ENCODE peak calls at places on chromosome 13, in five cellular contexts. B is tibial artery, C is endodermal cell, P is GM23248, A is Peyer's patch. W is an unnamed sample.

GRCh38 chr13:77079902-77080413 is 53.0 kb upstream of the FBXL3 start:
- DNase-seq in B (no peak), C (no peak), P (no peak), A (no peak), W (no peak)

GRCh38 chr13:20833900-20834679 is 60.3 kb upstream of the EEF1AKMT1 start:
- DNase-seq in B (no peak), C (no peak), P (no peak), A (no peak), W (no peak)

GRCh38 chr13:30049692-30050091 is 199.3 kb upstream of the UBL3 start:
- DNase-seq in B (no peak), C (no peak), P (peak; percentile 39), A (no peak), W (no peak)

GRCh38 chr13:65907656-65908441 is 1322.3 kb downstream of the PCDH9 start:
- DNase-seq in B (no peak), C (no peak), P (no peak), A (no peak), W (no peak)

GRCh38 chr13:66558511-66558910 is 671.6 kb downstream of the PCDH9 start:
- DNase-seq in B (no peak), C (no peak), P (no peak), A (no peak), W (no peak)

GRCh38 chr13:43301341-43301969 is 278.1 kb downstream of the DNAJC15 start:
- DNase-seq in B (no peak), C (no peak), P (peak; percentile 53), A (no peak), W (no peak)

GRCh38 chr13:102089177-102089576 is 312.7 kb downstream of the FGF14 start:
- DNase-seq in B (no peak), C (no peak), P (peak; percentile 44), A (no peak), W (no peak)

GRCh38 chr13:87674143-87674772 is 3.1 kb downstream of the SLITRK5 start:
- DNase-seq in B (no peak), C (peak; percentile 55), P (no peak), A (no peak), W (no peak)

GRCh38 chr13:101681834-101682233 is 229.4 kb downstream of the ITGBL1 start:
- DNase-seq in B (no peak), C (no peak), P (peak; percentile 41), A (no peak), W (no peak)

GRCh38 chr13:70994204-70994603 is 872.8 kb downstream of the DACH1 start:
- DNase-seq in B (no peak), C (no peak), P (no peak), A (no peak), W (no peak)

GRCh38 chr13:80116107-80116506 is 224.8 kb downstream of the SPRY2 start:
- DNase-seq in B (no peak), C (no peak), P (peak; percentile 87), A (no peak), W (no peak)

GRCh38 chr13:73096173-73097117 is 37.6 kb downstream of the KLF5 start:
- DNase-seq in B (no peak), C (no peak), P (no peak), A (no peak), W (no peak)

GRCh38 chr13:25727250-25727649 is 324.6 kb downstream of the SHISA2 start:
- DNase-seq in B (no peak), C (no peak), P (no peak), A (no peak), W (no peak)

GRCh38 chr13:90675129-90675528 is 672.4 kb upstream of the MIR17HG start:
- DNase-seq in B (no peak), C (no peak), P (no peak), A (no peak), W (no peak)
- H3K27ac ChIP-seq in B (no peak overlapping the region), C (peak overlapping the region; percentile 33), P (no peak overlapping the region), A (no peak overlapping the region), W (no peak overlapping the region)

GRCh38 chr13:48489003-48489402 is 43.9 kb downstream of the RCBTB2 start:
- DNase-seq in B (no peak), C (no peak), P (no peak), A (no peak), W (no peak)
- H3K4me1 ChIP-seq in B (no peaks in the 10 kb centered on the region), C (no peaks in the 10 kb centered on the region), P (peaks cover 17% of the 10 kb centered on the region), A (peaks cover 5% of the 10 kb centered on the region), W (peaks cover 3% of the 10 kb centered on the region)

GRCh38 chr13:83882626-83882959 is 319 bp upstream of the SLITRK1 start:
- DNase-seq in B (no peak), C (no peak), P (no peak), A (no peak), W (no peak)
- H3K4me3 ChIP-seq in B (no peak overlapping the region), C (peak overlapping the region; percentile 76), P (no peak overlapping the region), A (no peak overlapping the region), W (no peak overlapping the region)

GRCh38 chr13:41847216-41847615 is 113.7 kb downstream of the VWA8 start:
- DNase-seq in B (no peak), C (no peak), P (no peak), A (no peak), W (no peak)

DNA sequence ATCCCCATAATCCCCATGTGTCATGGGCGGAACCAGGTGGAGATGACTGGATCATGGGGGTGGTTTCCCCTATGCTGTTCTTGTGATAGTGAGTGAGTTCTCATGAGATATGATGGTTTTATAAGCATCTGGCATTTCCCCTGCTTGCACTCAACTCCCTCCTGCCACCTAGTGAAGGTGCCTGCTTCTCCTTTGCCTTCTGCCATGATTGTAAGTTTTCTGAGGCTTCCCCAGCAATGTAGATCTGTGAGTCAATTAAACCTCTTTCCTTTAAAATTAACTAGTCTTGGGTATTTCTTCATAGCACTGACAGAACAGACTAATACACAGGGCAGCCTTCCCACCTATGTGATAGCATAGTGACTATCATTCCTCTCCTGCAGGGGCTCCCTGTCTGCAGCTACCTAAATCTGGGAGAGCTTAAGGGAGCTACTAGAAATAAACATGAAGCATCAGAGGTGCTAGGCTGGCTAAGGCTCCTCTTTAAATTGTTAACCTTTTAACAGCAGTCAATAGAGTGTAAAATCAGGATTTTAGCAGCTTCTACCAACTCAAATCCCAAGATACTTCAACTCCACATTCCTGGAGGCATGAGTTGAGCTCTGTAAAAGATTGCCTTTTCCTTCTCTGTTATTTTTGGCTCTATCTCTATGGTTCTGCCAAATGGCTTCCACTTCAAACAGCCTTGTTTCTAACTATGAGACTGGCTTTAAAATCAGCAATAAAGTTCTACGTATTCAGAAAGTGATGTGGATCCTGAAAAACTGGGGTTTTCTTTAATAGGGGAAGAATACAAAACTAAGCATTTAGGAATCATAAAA is 112.3 kb downstream of the VWA8 start:
- DNase-seq in B (no peak), C (peak; percentile 45), P (peak; percentile 37), A (no peak), W (no peak)
- H3K27ac ChIP-seq in B (peak overlapping the region; percentile 21), C (no peak overlapping the region), P (no peak overlapping the region), A (no peak overlapping the region), W (no peak overlapping the region)

DNA sequence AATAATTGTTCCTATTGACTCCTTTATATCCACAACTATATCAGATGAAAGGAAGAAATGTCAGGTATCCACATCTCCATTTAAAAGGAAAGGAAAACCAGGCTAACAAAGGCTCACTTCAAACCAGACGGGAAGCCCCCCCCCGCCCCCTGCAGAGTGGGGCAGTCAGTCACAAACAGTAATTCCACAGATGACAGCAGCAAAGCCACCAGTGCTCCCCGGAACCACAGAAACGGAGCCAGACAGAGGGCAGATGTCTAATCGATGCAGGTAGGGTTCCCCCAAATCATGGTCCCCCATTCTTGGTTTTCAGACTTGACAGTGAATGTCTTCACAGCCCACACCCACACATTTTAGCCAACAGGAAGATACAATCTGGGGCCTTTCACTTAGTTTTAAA is 100.8 kb downstream of the STK24 start:
- DNase-seq in B (no peak), C (peak; percentile 92), P (no peak), A (no peak), W (no peak)
- H3K4me1 ChIP-seq in B (peaks cover 3% of the 10 kb centered on the region), C (peaks cover 28% of the 10 kb centered on the region), P (peaks cover 15% of the 10 kb centered on the region), A (peaks cover 13% of the 10 kb centered on the region), W (peaks cover 13% of the 10 kb centered on the region)